ENCODE peak calls at places on chromosomes 6 and 20, in ten cellular contexts. D is hypothalamus; H is stomach; P is CD8-positive, alpha-beta memory T cell; E is stimulated activated naive B cell treated with anti-CD40 and anti-IgM and Interleukin-4, amounts not matched to agents 10 μg/mL and 1 μg/mL and 100 μg/mL, for 72 hours; G is KG1; L is activated B cell treated with CpG ODN at 0.5 μM for 24 hours; S is stimulated activated CD8-positive, alpha-beta memory T cell treated with anti-CD3 and anti-CD28 coated beads, Interleukin-15, amount 100 ng/mL, for 24 hours; Z is naive thymus-derived CD8-positive, alpha-beta T cell; C is AG09309. Y is an unnamed sample.

GRCh38 chr6:12208190-12208589 is 82.0 kb upstream of the EDN1 start:
- DNase-seq in G (peak; percentile 17), C (no peak), L (no peak), P (no peak), S (no peak), Z (no peak), H (peak; percentile 27), D (no peak), E (no peak), Y (peak; percentile 68)

GRCh38 chr6:17001188-17001587 is 100.7 kb upstream of the STMND1 start:
- DNase-seq in L (no peak), G (no peak), Z (no peak), S (no peak), D (no peak), E (no peak), P (no peak), C (no peak), H (no peak), Y (no peak)

GRCh38 chr20:31605902-31606677 is 1.0 kb downstream of the ID1 start:
- DNase-seq in L (peak; percentile 30), C (no peak), G (no peak), D (no peak), P (peak; percentile 11), E (no peak), Z (no peak), S (no peak), H (peak; percentile 35), Y (peak; percentile 84)

GRCh38 chr20:33732166-33732970 is 572 bp downstream of the ZNF341 start:
- DNase-seq in S (peak; percentile 51), L (peak; percentile 96), E (no peak), C (no peak), P (peak; percentile 85), Z (peak; percentile 91), D (peak; percentile 71), H (peak; percentile 90), G (peak; percentile 93), Y (no peak)

GRCh38 chr20:19758888-19759331 is 852 bp downstream of the RIN2 start:
- DNase-seq in S (no peak), C (no peak), P (no peak), D (peak; percentile 74), Z (no peak), L (no peak), G (no peak), E (peak; percentile 6), H (peak; percentile 49), Y (peak; percentile 92)

GRCh38 chr20:36105731-36106226 is 48.8 kb upstream of the EPB41L1 start:
- DNase-seq in Z (no peak), C (no peak), G (no peak), S (no peak), H (peak; percentile 88), P (no peak), E (no peak), D (no peak), L (no peak), Y (peak; percentile 76)

GRCh38 chr6:10962673-10963072 is 75.8 kb downstream of the SYCP2L start:
- DNase-seq in D (no peak), Z (no peak), S (no peak), G (no peak), H (no peak), E (no peak), L (no peak), P (no peak), C (peak; percentile 65), Y (no peak)

GRCh38 chr6:16901777-16902176 is 140.5 kb upstream of the ATXN1 start:
- DNase-seq in H (peak; percentile 44), Z (no peak), L (no peak), S (no peak), D (no peak), P (no peak), C (no peak), G (no peak), E (no peak), Y (peak; percentile 82)

GRCh38 chr6:51893356-51893755 is 194.1 kb downstream of the PKHD1 start:
- DNase-seq in P (no peak), S (no peak), H (no peak), L (no peak), E (no peak), D (no peak), Z (no peak), G (no peak), C (no peak), Y (no peak)

GRCh38 chr20:21682576-21682975 is 22.9 kb upstream of the PAX1 start:
- DNase-seq in L (no peak), D (no peak), E (no peak), Z (no peak), P (no peak), H (no peak), C (no peak), G (no peak), S (no peak), Y (no peak)

GRCh38 chr6:45703041-45703739 is 312.5 kb downstream of the CLIC5 start:
- DNase-seq in L (no peak), S (no peak), Z (no peak), P (no peak), G (no peak), D (no peak), E (no peak), H (no peak), C (no peak), Y (no peak)

GRCh38 chr6:87714093-87714809 is 12.2 kb upstream of the AKIRIN2 start:
- DNase-seq in D (no peak), E (no peak), H (no peak), G (no peak), P (no peak), L (no peak), Z (no peak), S (no peak), C (no peak), Y (no peak)

GRCh38 chr20:59405819-59406218 is 105.4 kb downstream of the EDN3 start:
- DNase-seq in S (no peak), E (no peak), D (no peak), Z (no peak), L (no peak), P (no peak), G (no peak), C (no peak), H (no peak), Y (no peak)

GRCh38 chr6:29227235-29227634 is 56.5 kb downstream of the OR2J2 start:
- DNase-seq in L (no peak), E (no peak), H (no peak), D (no peak), C (no peak), P (no peak), Z (no peak), G (no peak), S (no peak), Y (no peak)

GRCh38 chr6:138105446-138105845 is 1.8 kb downstream of the PERP start:
- DNase-seq in Z (no peak), L (no peak), G (no peak), H (no peak), E (no peak), D (no peak), S (no peak), C (no peak), P (no peak), Y (no peak)

GRCh38 chr20:33399924-33400323 is 1.4 kb downstream of the CDK5RAP1 start:
- DNase-seq in E (no peak), G (no peak), H (no peak), Z (no peak), L (no peak), C (no peak), P (no peak), D (no peak), S (no peak), Y (no peak)

GRCh38 chr20:16709017-16709416 is 20.8 kb upstream of the SNRPB2 start:
- DNase-seq in Z (no peak), P (peak; percentile 48), S (no peak), G (no peak), L (no peak), H (no peak), C (no peak), D (no peak), E (no peak), Y (no peak)

GRCh38 chr6:37624606-37625574 is 72.8 kb downstream of the MDGA1 start:
- DNase-seq in G (no peak), D (no peak), P (no peak), C (no peak), H (peak; percentile 88), L (peak; percentile 45), E (no peak), S (no peak), Z (no peak), Y (peak; percentile 94)

GRCh38 chr6:38773338-38773737 is 58.2 kb downstream of the DNAH8 start:
- DNase-seq in H (no peak), G (no peak), L (no peak), Z (no peak), S (no peak), C (no peak), D (no peak), E (no peak), P (no peak), Y (no peak)

GRCh38 chr6:149896491-149896890 is 1.4 kb downstream of the RAET1E start:
- DNase-seq in Z (no peak), C (no peak), G (no peak), D (no peak), L (no peak), P (no peak), E (no peak), S (no peak), H (no peak), Y (no peak)

GRCh38 chr6:30720738-30721197 is 616 bp downstream of the TUBB start:
- DNase-seq in L (peak; percentile 65), S (no peak), P (peak; percentile 58), E (peak; percentile 61), C (no peak), Z (peak; percentile 75), H (peak; percentile 65), G (no peak), D (peak; percentile 17), Y (peak; percentile 91)

GRCh38 chr20:55174172-55174571 is 698.8 kb downstream of the DOK5 start:
- DNase-seq in G (no peak), L (no peak), P (no peak), D (no peak), S (no peak), H (no peak), Z (no peak), C (no peak), E (no peak), Y (no peak)

GRCh38 chr6:143248359-143248758 is 187.7 kb downstream of the AIG1 start:
- DNase-seq in L (no peak), E (no peak), Z (no peak), P (no peak), S (no peak), D (no peak), G (no peak), C (no peak), H (no peak), Y (no peak)

GRCh38 chr20:40815156-40816038 is 126.4 kb upstream of the MAFB start:
- DNase-seq in P (no peak), H (peak; percentile 15), G (no peak), Z (no peak), E (no peak), C (no peak), S (no peak), L (no peak), D (no peak), Y (no peak)

GRCh38 chr6:31620586-31621319 is at the start of gene PRRC2A:
- DNase-seq in H (peak; percentile 97), P (peak; percentile 81), D (peak; percentile 91), G (peak; percentile 99), L (no peak), C (no peak), S (peak; percentile 62), Z (peak; percentile 87), E (no peak), Y (peak; percentile 96)

GRCh38 chr6:167861424-167861823 is 34.7 kb downstream of the AFDN start:
- DNase-seq in H (no peak), P (no peak), G (no peak), C (no peak), S (no peak), L (no peak), D (no peak), E (no peak), Z (no peak), Y (no peak)

GRCh38 chr6:148203970-148204369 is 138.7 kb upstream of the SASH1 start:
- DNase-seq in C (peak; percentile 52), P (peak; percentile 73), D (no peak), H (no peak), Z (peak; percentile 79), S (peak; percentile 9), G (peak; percentile 45), L (no peak), E (peak; percentile 71), Y (no peak)

GRCh38 chr6:4402477-4402976 is 267.2 kb upstream of the ECI2 start:
- DNase-seq in P (no peak), L (no peak), D (no peak), C (peak; percentile 42), E (no peak), Z (no peak), H (no peak), G (no peak), S (no peak), Y (no peak)